ENCODE peak calls at places on chromosomes 16 and 17, in six cellular contexts. One of them, this sample, is unnamed.

GRCh38 chr17:50064253-50064991 is 8.5 kb downstream of the ITGA3 start:
- DNase-seq in naive thymus-derived CD8-positive, alpha-beta T cell: no peak
- DNase-seq in coronary artery: peak
- DNase-seq in putamen: peak
- DNase-seq in esophagus squamous epithelium: no peak
- DNase-seq in effector CD4-positive, alpha-beta T cell: no peak
- DNase-seq in this sample: no peak

GRCh38 chr16:57479422-57480126 is 6.7 kb downstream of the DOK4 start:
- DNase-seq in naive thymus-derived CD8-positive, alpha-beta T cell: no peak
- DNase-seq in coronary artery: no peak
- DNase-seq in putamen: peak
- DNase-seq in esophagus squamous epithelium: no peak
- DNase-seq in effector CD4-positive, alpha-beta T cell: no peak
- DNase-seq in this sample: no peak

GRCh38 chr17:72618018-72618509 is 474.4 kb downstream of the SLC39A11 start:
- DNase-seq in naive thymus-derived CD8-positive, alpha-beta T cell: no peak
- DNase-seq in coronary artery: no peak
- DNase-seq in putamen: no peak
- DNase-seq in esophagus squamous epithelium: no peak
- DNase-seq in effector CD4-positive, alpha-beta T cell: no peak
- DNase-seq in this sample: peak

GRCh38 chr16:30570621-30571443 is 682 bp downstream of the ZNF688 start:
- DNase-seq in naive thymus-derived CD8-positive, alpha-beta T cell: no peak
- DNase-seq in coronary artery: no peak
- DNase-seq in putamen: no peak
- DNase-seq in esophagus squamous epithelium: no peak
- DNase-seq in effector CD4-positive, alpha-beta T cell: no peak
- DNase-seq in this sample: no peak

GRCh38 chr16:89393731-89394406 is 96.5 kb downstream of the ANKRD11 start:
- DNase-seq in naive thymus-derived CD8-positive, alpha-beta T cell: no peak
- DNase-seq in coronary artery: no peak
- DNase-seq in putamen: no peak
- DNase-seq in esophagus squamous epithelium: no peak
- DNase-seq in effector CD4-positive, alpha-beta T cell: no peak
- DNase-seq in this sample: no peak

GRCh38 chr16:75175074-75175473 is 26.8 kb downstream of the ZFP1 start:
- DNase-seq in naive thymus-derived CD8-positive, alpha-beta T cell: no peak
- DNase-seq in coronary artery: no peak
- DNase-seq in putamen: no peak
- DNase-seq in esophagus squamous epithelium: no peak
- DNase-seq in effector CD4-positive, alpha-beta T cell: no peak
- DNase-seq in this sample: no peak

GRCh38 chr17:56680676-56681075 is 87.2 kb downstream of the NOG start:
- DNase-seq in naive thymus-derived CD8-positive, alpha-beta T cell: no peak
- DNase-seq in coronary artery: no peak
- DNase-seq in putamen: no peak
- DNase-seq in esophagus squamous epithelium: no peak
- DNase-seq in effector CD4-positive, alpha-beta T cell: no peak
- DNase-seq in this sample: no peak

GRCh38 chr17:12028611-12029010 is 7.9 kb downstream of the MAP2K4 start:
- DNase-seq in naive thymus-derived CD8-positive, alpha-beta T cell: no peak
- DNase-seq in coronary artery: no peak
- DNase-seq in putamen: no peak
- DNase-seq in esophagus squamous epithelium: no peak
- DNase-seq in effector CD4-positive, alpha-beta T cell: no peak
- DNase-seq in this sample: no peak

GRCh38 chr16:69329369-69330285 is 761 bp downstream of the PDF start:
- DNase-seq in naive thymus-derived CD8-positive, alpha-beta T cell: peak
- DNase-seq in coronary artery: no peak
- DNase-seq in putamen: no peak
- DNase-seq in esophagus squamous epithelium: no peak
- DNase-seq in effector CD4-positive, alpha-beta T cell: no peak
- DNase-seq in this sample: no peak

GRCh38 chr16:85965125-85965524 is 66.2 kb downstream of the IRF8 start:
- DNase-seq in naive thymus-derived CD8-positive, alpha-beta T cell: no peak
- DNase-seq in coronary artery: no peak
- DNase-seq in putamen: no peak
- DNase-seq in esophagus squamous epithelium: no peak
- DNase-seq in effector CD4-positive, alpha-beta T cell: no peak
- DNase-seq in this sample: no peak

GRCh38 chr16:58280846-58281301 is 14.0 kb downstream of the PRSS54 start:
- DNase-seq in naive thymus-derived CD8-positive, alpha-beta T cell: no peak
- DNase-seq in coronary artery: no peak
- DNase-seq in putamen: no peak
- DNase-seq in esophagus squamous epithelium: no peak
- DNase-seq in effector CD4-positive, alpha-beta T cell: no peak
- DNase-seq in this sample: no peak

GRCh38 chr17:59038734-59039133 is 67.9 kb downstream of the TRIM37 start:
- DNase-seq in naive thymus-derived CD8-positive, alpha-beta T cell: no peak
- DNase-seq in coronary artery: no peak
- DNase-seq in putamen: no peak
- DNase-seq in esophagus squamous epithelium: no peak
- DNase-seq in effector CD4-positive, alpha-beta T cell: no peak
- DNase-seq in this sample: no peak

GRCh38 chr17:1082579-1082978 is 85.7 kb downstream of the TIMM22 start:
- DNase-seq in naive thymus-derived CD8-positive, alpha-beta T cell: no peak
- DNase-seq in coronary artery: no peak
- DNase-seq in putamen: no peak
- DNase-seq in esophagus squamous epithelium: no peak
- DNase-seq in effector CD4-positive, alpha-beta T cell: no peak
- DNase-seq in this sample: no peak

GRCh38 chr16:24741862-24742261 is 12.4 kb downstream of the TNRC6A start:
- DNase-seq in naive thymus-derived CD8-positive, alpha-beta T cell: no peak
- DNase-seq in coronary artery: no peak
- DNase-seq in putamen: no peak
- DNase-seq in esophagus squamous epithelium: no peak
- DNase-seq in effector CD4-positive, alpha-beta T cell: no peak
- DNase-seq in this sample: no peak

This sample was measured in T-helper 22 cell.